ENCODE peak calls at places on chromosome 7, in five cellular contexts. E, A, W, B and I are unnamed samples.

GRCh38 chr7:26196305-26196704 is 4.2 kb downstream of the HNRNPA2B1 start:
- DNase-seq in B (no peak), E (no peak), A (no peak), W (no peak), I (no peak)

GRCh38 chr7:101542527-101543241 is 86.4 kb downstream of the MYL10 start:
- DNase-seq in E (peak; percentile 56), W (peak; percentile 81), A (peak; percentile 2), B (peak; percentile 53), I (peak; percentile 33)

GRCh38 chr7:75039709-75040108 is 33.9 kb downstream of the RCC1L start:
- DNase-seq in W (no peak), E (no peak), A (no peak), B (no peak), I (no peak)

GRCh38 chr7:128697301-128697905 is 25.3 kb downstream of the GARIN1A start:
- DNase-seq in B (peak; percentile 21), A (no peak), E (no peak), W (peak; percentile 93), I (no peak)

GRCh38 chr7:24709051-24709450 is 48.2 kb downstream of the GSDME start:
- DNase-seq in A (no peak), E (no peak), B (no peak), W (no peak), I (no peak)

GRCh38 chr7:16708980-16709379 is 44.6 kb upstream of the TSPAN13 start:
- DNase-seq in E (no peak), W (peak; percentile 56), A (no peak), B (no peak), I (no peak)

GRCh38 chr7:123749537-123749857 is 694 bp upstream of the WASL start:
- DNase-seq in E (no peak), B (peak; percentile 68), W (peak; percentile 85), A (no peak), I (peak; percentile 55)

GRCh38 chr7:34191766-34192550 is 286.6 kb downstream of the BMPER start:
- DNase-seq in E (no peak), W (no peak), B (no peak), A (no peak), I (no peak)

GRCh38 chr7:4013793-4014192 is 668.3 kb upstream of the FOXK1 start:
- DNase-seq in W (no peak), A (no peak), E (no peak), B (no peak), I (no peak)

GRCh38 chr7:12729112-12729511 is 41.7 kb downstream of the ARL4A start:
- DNase-seq in A (no peak), B (peak; percentile 18), W (peak; percentile 98), E (peak; percentile 41), I (no peak)

GRCh38 chr7:41977165-41977651 is 259.8 kb downstream of the GLI3 start:
- DNase-seq in B (peak; percentile 21), W (peak; percentile 37), E (no peak), A (no peak), I (peak; percentile 12)

GRCh38 chr7:143493755-143494154 is 16.1 kb downstream of the TAS2R41 start:
- DNase-seq in A (no peak), E (no peak), B (no peak), W (no peak), I (no peak)

GRCh38 chr7:835491-836401 is 3.5 kb downstream of the SUN1 start:
- DNase-seq in E (no peak), W (no peak), B (no peak), A (no peak), I (no peak)

GRCh38 chr7:120005720-120006119 is 267.3 kb upstream of the KCND2 start:
- DNase-seq in W (no peak), E (no peak), A (no peak), B (no peak), I (no peak)

GRCh38 chr7:134823400-134823799 is 44.0 kb downstream of the CALD1 start:
- DNase-seq in E (no peak), W (no peak), A (no peak), B (no peak), I (no peak)

GRCh38 chr7:134660242-134660785 is 13.7 kb downstream of the BPGM start:
- DNase-seq in A (no peak), B (no peak), W (peak; percentile 90), E (no peak), I (no peak)

GRCh38 chr7:12670071-12670729 is 17.2 kb upstream of the ARL4A start:
- DNase-seq in A (no peak), W (no peak), E (no peak), B (peak; percentile 95), I (no peak)

GRCh38 chr7:36391436-36392198 is 2.0 kb downstream of the ANLN start:
- DNase-seq in E (no peak), A (peak; percentile 27), W (peak; percentile 57), B (no peak), I (no peak)
- H2AFZ ChIP-seq in E (no peak overlapping the region), A (peak overlapping the region; percentile 75), W (peak overlapping the region; percentile 34), B (peak overlapping the region; percentile 47), I (no peak overlapping the region)

GRCh38 chr7:118218413-118219156 is 5.9 kb upstream of the ANKRD7 start:
- DNase-seq in A (no peak), E (no peak), B (no peak), W (no peak), I (no peak)

GRCh38 chr7:118219157-118219512 is 5.4 kb upstream of the ANKRD7 start:
- DNase-seq in E (no peak), B (no peak), A (no peak), W (no peak), I (no peak)

GRCh38 chr7:118217068-118217715 is 7.3 kb upstream of the ANKRD7 start:
- DNase-seq in W (no peak), E (no peak), B (no peak), A (no peak), I (no peak)

GRCh38 chr7:118214833-118215182 is 9.7 kb upstream of the ANKRD7 start:
- DNase-seq in B (no peak), W (no peak), E (no peak), A (peak; percentile 11), I (no peak)

DNA sequence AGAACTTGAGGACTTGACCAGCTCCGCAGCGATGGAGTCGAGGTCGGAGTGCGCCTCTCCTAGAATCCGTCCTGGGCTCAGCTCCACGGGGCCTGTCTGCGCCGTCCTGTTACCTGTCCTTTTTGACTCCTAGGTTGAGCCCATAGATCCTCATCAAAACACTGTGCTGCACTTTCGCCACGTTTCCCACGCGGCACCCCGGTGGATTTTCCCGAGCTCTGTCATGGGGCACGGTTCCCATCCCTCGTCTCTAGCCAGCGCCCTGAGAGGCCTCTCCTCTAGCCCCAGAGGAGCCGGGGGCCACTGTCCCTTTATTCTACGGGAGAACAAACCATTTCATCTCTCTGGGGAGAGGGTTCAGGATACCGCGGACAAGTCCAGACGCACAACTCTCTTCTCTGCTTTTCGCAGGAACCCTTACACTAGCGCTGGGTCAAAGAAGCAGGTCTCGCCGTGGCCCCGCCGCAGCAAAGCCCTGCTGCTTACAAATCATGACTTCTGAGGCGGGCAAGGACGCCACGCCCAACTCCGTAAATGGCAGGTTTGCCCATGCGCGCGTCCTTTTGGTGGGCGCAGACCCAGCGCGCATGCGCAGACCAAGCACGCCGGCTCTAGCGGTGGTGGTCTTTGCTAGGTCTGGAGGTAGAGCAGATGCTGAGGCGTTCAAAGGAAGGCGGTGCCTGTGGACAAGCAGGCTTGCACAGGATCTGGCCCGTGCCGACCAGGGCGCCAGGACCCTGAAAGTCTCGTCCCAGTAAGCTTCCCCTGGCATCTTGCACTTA is 10.3 kb upstream of the ANKRD7 start:
- DNase-seq in W (no peak), B (no peak), E (no peak), A (peak; percentile 33), I (no peak)
- TF ChIP-seq SP1 in W (no peak), B (no peak), E (no peak), A (no peak), I (no peak)

GRCh38 chr7:116574025-116574822 is 49.4 kb downstream of the CAV1 start:
- DNase-seq in W (no peak), A (no peak), B (no peak), E (no peak), I (no peak)

GRCh38 chr7:116575853-116576252 is 51.0 kb downstream of the CAV1 start:
- DNase-seq in E (no peak), A (no peak), B (no peak), W (no peak), I (no peak)

GRCh38 chr7:116577320-116577871 is 52.6 kb downstream of the CAV1 start:
- DNase-seq in W (no peak), B (no peak), E (no peak), A (peak; percentile 81), I (no peak)

GRCh38 chr7:116578526-116578925 is 53.7 kb downstream of the CAV1 start:
- DNase-seq in E (no peak), B (no peak), W (no peak), A (no peak), I (no peak)

DNA sequence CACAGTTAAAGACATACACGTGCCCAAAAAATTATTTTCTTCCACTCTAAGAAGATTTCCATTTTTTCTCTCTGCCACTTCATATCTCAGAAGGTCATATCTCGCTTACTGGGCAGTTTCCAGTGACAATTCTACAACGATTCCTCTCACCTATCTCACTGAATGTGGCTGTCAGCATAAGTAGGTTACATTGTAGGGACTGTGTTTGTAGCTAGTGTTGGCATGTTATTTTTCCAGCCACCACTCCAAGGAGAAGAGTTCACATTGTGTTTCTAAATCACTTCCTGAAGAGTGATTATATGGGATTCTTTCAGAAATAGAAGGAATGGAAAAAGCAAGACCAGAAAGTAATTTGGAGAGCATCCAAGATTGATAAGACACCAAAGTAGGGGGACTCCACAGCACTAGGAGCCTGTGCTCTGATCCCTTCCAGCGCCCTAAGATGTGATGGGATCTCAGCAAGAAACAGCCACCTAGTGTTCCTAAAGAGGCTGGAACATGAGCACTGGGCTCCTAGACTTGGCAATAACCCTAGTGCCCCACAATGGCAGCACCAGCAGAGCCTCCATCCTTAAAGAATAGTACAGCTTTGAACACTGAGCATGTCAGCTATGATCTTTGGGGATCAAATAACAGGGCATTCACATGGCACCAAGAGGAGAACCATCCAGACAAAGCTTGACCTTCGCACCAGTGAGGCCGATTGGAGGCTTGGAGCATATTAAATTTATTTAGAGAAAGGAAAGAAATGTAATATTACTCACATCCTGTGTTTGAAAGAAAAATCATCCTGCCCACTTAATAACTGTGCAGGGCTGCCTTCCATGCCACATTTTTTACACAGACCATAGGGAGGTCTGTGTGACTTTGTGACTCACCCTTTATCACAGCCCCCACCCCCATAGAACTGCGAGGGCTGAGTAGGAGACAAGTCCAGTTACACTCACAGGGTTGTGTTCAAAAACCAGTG is 51.8 kb downstream of the CAV1 start:
- DNase-seq in A (no peak), B (no peak), E (no peak), W (peak; percentile 15), I (no peak)
- H2AFZ ChIP-seq in A (peak overlapping the region; percentile 66), B (no peak overlapping the region), E (no peak overlapping the region), W (no peak overlapping the region), I (peak overlapping the region; percentile 49)

GRCh38 chr7:23098029-23098428 is 7.6 kb upstream of the KLHL7 start:
- DNase-seq in W (no peak), E (no peak), B (no peak), A (no peak), I (no peak)
- TF ChIP-seq SP1 in W (no peak), E (no peak), B (no peak), A (no peak), I (no peak)

GRCh38 chr7:150731916-150732315 is 5.3 kb upstream of the GIMAP5 start:
- DNase-seq in B (no peak), W (no peak), A (no peak), E (no peak), I (no peak)
- H2AFZ ChIP-seq in B (no peak overlapping the region), W (no peak overlapping the region), A (no peak overlapping the region), E (no peak overlapping the region), I (no peak overlapping the region)